ENCODE peak calls at places on chromosomes 12 and 14, in six cellular contexts. G is stimulated activated CD8-positive, alpha-beta memory T cell treated with anti-CD3 and anti-CD28 coated beads, Interleukin-4, amount 100 ng/mL, for 1 hour; L is NCI-H2081; D is CD8-positive, alpha-beta memory T cell; B is activated gamma-delta T cell treated with anti-CD3 and anti-CD28 coated beads, Interleukin-2, amount 50 U/mL, for 16 hours; K is stromal cell of bone marrow. I is an unnamed sample.

GRCh38 chr14:93114068-93114710 is 1.5 kb downstream of the ITPK1 start:
- DNase-seq in L (peak), D (peak), B (no peak), G (no peak), K (no peak), I (peak)

GRCh38 chr12:54460317-54460935 is 13.0 kb downstream of the GTSF1 start:
- DNase-seq in K (no peak), G (no peak), B (no peak), D (no peak), L (no peak), I (no peak)

GRCh38 chr12:9906888-9907287 is 25.3 kb downstream of the CLEC2A start:
- DNase-seq in B (peak), G (no peak), K (no peak), D (peak), L (no peak), I (no peak)

GRCh38 chr14:92866181-92866752 is 56.7 kb upstream of the CHGA start:
- DNase-seq in K (no peak), B (no peak), G (no peak), L (no peak), D (no peak), I (no peak)

GRCh38 chr12:124406043-124406442 is 111.2 kb downstream of the RFLNA start:
- DNase-seq in B (no peak), D (no peak), G (no peak), K (no peak), L (peak), I (no peak)

GRCh38 chr12:29448157-29448556 is 49.3 kb downstream of the OVCH1 start:
- DNase-seq in K (no peak), L (no peak), B (no peak), D (no peak), G (no peak), I (no peak)

GRCh38 chr14:32472512-32473472 is 143.7 kb downstream of the AKAP6 start:
- DNase-seq in D (no peak), K (peak), L (peak), G (no peak), B (no peak), I (peak)

GRCh38 chr12:6699989-6700645 is 498 bp downstream of the PIANP start:
- DNase-seq in D (no peak), K (no peak), B (no peak), L (no peak), G (no peak), I (peak)

GRCh38 chr12:749871-750270 is 2.5 kb upstream of the WNK1 start:
- DNase-seq in G (no peak), L (peak), K (no peak), B (no peak), D (no peak), I (peak)

GRCh38 chr12:132409495-132410295 is 80.3 kb upstream of the FBRSL1 start:
- DNase-seq in D (no peak), G (no peak), B (no peak), K (no peak), L (no peak), I (no peak)

GRCh38 chr14:42469637-42470426 is 863.2 kb downstream of the LRFN5 start:
- DNase-seq in L (no peak), B (no peak), K (peak), G (no peak), D (no peak), I (no peak)

GRCh38 chr12:125983094-125983783 is 918.0 kb downstream of the AACS start:
- DNase-seq in K (no peak), D (no peak), G (no peak), B (no peak), L (no peak), I (no peak)

GRCh38 chr12:80778005-80778541 is 61.4 kb downstream of the MYF5 start:
- DNase-seq in K (peak), L (peak), B (no peak), G (no peak), D (no peak), I (peak)

GRCh38 chr12:6936642-6937480 is 6.8 kb upstream of the RNU7-1 start:
- DNase-seq in B (no peak), L (peak), K (no peak), D (peak), G (no peak), I (no peak)

GRCh38 chr12:54463484-54463883 is 9.9 kb downstream of the GTSF1 start:
- DNase-seq in L (no peak), G (no peak), D (no peak), B (no peak), K (no peak), I (no peak)

GRCh38 chr14:53670701-53671100 is 285.9 kb downstream of the BMP4 start:
- DNase-seq in K (peak), D (no peak), B (no peak), G (no peak), L (no peak), I (no peak)

GRCh38 chr14:35305633-35306032 is 13.5 kb downstream of the PSMA6 start:
- DNase-seq in B (no peak), D (no peak), K (no peak), L (no peak), G (no peak), I (no peak)

GRCh38 chr14:31559939-31560338 is 1.3 kb upstream of the NUBPL start:
- DNase-seq in G (no peak), D (no peak), B (no peak), L (no peak), K (no peak), I (no peak)

GRCh38 chr12:53466640-53467039 is 14.7 kb downstream of the PCBP2 start:
- DNase-seq in B (no peak), G (no peak), D (no peak), L (peak), K (no peak), I (no peak)

GRCh38 chr12:13536219-13536910 is 339.8 kb downstream of the EMP1 start:
- DNase-seq in L (no peak), B (no peak), D (no peak), K (no peak), G (no peak), I (no peak)

GRCh38 chr14:96213871-96214465 is 9.3 kb downstream of the BDKRB2 start:
- DNase-seq in B (no peak), K (no peak), G (no peak), D (no peak), L (no peak), I (no peak)

GRCh38 chr14:92460916-92461579 is 52.5 kb upstream of the RIN3 start:
- DNase-seq in K (no peak), D (no peak), G (no peak), L (no peak), B (no peak), I (no peak)

GRCh38 chr14:39467889-39468524 is 35.8 kb upstream of the FBXO33 start:
- DNase-seq in B (no peak), L (peak), K (no peak), G (no peak), D (no peak), I (no peak)

GRCh38 chr12:90253674-90254181 is 545.1 kb upstream of the ATP2B1 start:
- DNase-seq in B (peak), K (peak), L (peak), G (peak), D (peak), I (peak)

GRCh38 chr12:12720637-12721250 is 3.6 kb downstream of the CDKN1B start:
- DNase-seq in B (no peak), G (no peak), L (no peak), K (no peak), D (no peak), I (peak)

GRCh38 chr14:78355109-78355508 is 184.9 kb downstream of the NRXN3 start:
- DNase-seq in G (no peak), L (no peak), B (no peak), D (no peak), K (no peak), I (no peak)

GRCh38 chr14:60252630-60253029 is 3.6 kb downstream of the PPM1A start:
- DNase-seq in G (no peak), L (no peak), K (no peak), B (no peak), D (no peak), I (no peak)

GRCh38 chr14:61505815-61506809 is 184.7 kb downstream of the PRKCH start:
- DNase-seq in B (no peak), L (no peak), K (peak), D (no peak), G (no peak), I (no peak)

GRCh38 chr12:23950011-23950774 is 723 bp upstream of the SOX5 start:
- DNase-seq in K (no peak), B (no peak), L (peak), G (no peak), D (no peak), I (peak)

GRCh38 chr12:632102-632696 is 31.0 kb downstream of the NINJ2 start:
- DNase-seq in B (no peak), L (no peak), G (no peak), D (no peak), K (peak), I (no peak)

GRCh38 chr12:131116437-131117117 is 162.9 kb downstream of the ADGRD1 start:
- DNase-seq in B (no peak), D (no peak), K (peak), G (no peak), L (no peak), I (no peak)

GRCh38 chr14:34742509-34743115 is 28.2 kb upstream of the CFL2 start:
- DNase-seq in D (no peak), L (no peak), G (no peak), B (no peak), K (no peak), I (no peak)

I was measured in NCI-H1092 treated with DMSO at 0.1 percent for 48 hours.